ENCODE peak calls at places on chromosomes 2 and 18, in ten cellular contexts. One of them, this sample, is unnamed.

GRCh38 chr18:58453167-58453804 is 175.6 kb downstream of the ALPK2 start:
- DNase-seq in cardiac fibroblast: no peak
- DNase-seq in fibroblast of mammary gland: no peak
- DNase-seq in HCT116: no peak
- DNase-seq in IMR-90: no peak
- DNase-seq in NB4: no peak
- DNase-seq in heart left ventricle: no peak
- DNase-seq in breast epithelium: no peak
- DNase-seq in CD8-positive, alpha-beta T cell: no peak
- DNase-seq in Peyer's patch: no peak
- DNase-seq in this sample: no peak

GRCh38 chr2:37648316-37649011 is 23.0 kb downstream of the CDC42EP3 start:
- DNase-seq in cardiac fibroblast: peak; percentile 51
- DNase-seq in fibroblast of mammary gland: no peak
- DNase-seq in HCT116: no peak
- DNase-seq in IMR-90: no peak
- DNase-seq in NB4: peak; percentile 78
- DNase-seq in heart left ventricle: peak; percentile 86
- DNase-seq in breast epithelium: peak; percentile 52
- DNase-seq in CD8-positive, alpha-beta T cell: peak; percentile 61
- DNase-seq in Peyer's patch: no peak
- DNase-seq in this sample: no peak

GRCh38 chr2:28137221-28137620 is 246.7 kb downstream of the BABAM2 start:
- DNase-seq in cardiac fibroblast: peak; percentile 88
- DNase-seq in fibroblast of mammary gland: peak; percentile 96
- DNase-seq in HCT116: no peak
- DNase-seq in IMR-90: peak; percentile 86
- DNase-seq in NB4: no peak
- DNase-seq in heart left ventricle: no peak
- DNase-seq in breast epithelium: no peak
- DNase-seq in CD8-positive, alpha-beta T cell: no peak
- DNase-seq in Peyer's patch: no peak
- DNase-seq in this sample: peak; percentile 44

GRCh38 chr2:20018576-20019152 is 6.2 kb upstream of the MATN3 start:
- DNase-seq in cardiac fibroblast: no peak
- DNase-seq in fibroblast of mammary gland: no peak
- DNase-seq in HCT116: no peak
- DNase-seq in IMR-90: no peak
- DNase-seq in NB4: no peak
- DNase-seq in heart left ventricle: no peak
- DNase-seq in breast epithelium: no peak
- DNase-seq in CD8-positive, alpha-beta T cell: no peak
- DNase-seq in Peyer's patch: no peak
- DNase-seq in this sample: no peak

GRCh38 chr2:144206019-144206418 is 313.9 kb downstream of the ZEB2 start:
- DNase-seq in cardiac fibroblast: no peak
- DNase-seq in fibroblast of mammary gland: no peak
- DNase-seq in HCT116: no peak
- DNase-seq in IMR-90: no peak
- DNase-seq in NB4: no peak
- DNase-seq in heart left ventricle: no peak
- DNase-seq in breast epithelium: no peak
- DNase-seq in CD8-positive, alpha-beta T cell: no peak
- DNase-seq in Peyer's patch: no peak
- DNase-seq in this sample: no peak

GRCh38 chr2:37417321-37417720 is 72.9 kb downstream of the QPCT start:
- DNase-seq in cardiac fibroblast: peak; percentile 55
- DNase-seq in fibroblast of mammary gland: peak; percentile 47
- DNase-seq in HCT116: no peak
- DNase-seq in IMR-90: peak; percentile 81
- DNase-seq in NB4: no peak
- DNase-seq in heart left ventricle: no peak
- DNase-seq in breast epithelium: no peak
- DNase-seq in CD8-positive, alpha-beta T cell: no peak
- DNase-seq in Peyer's patch: no peak
- DNase-seq in this sample: no peak

GRCh38 chr2:69742170-69742952 is 427 bp downstream of the ANXA4 start:
- DNase-seq in cardiac fibroblast: peak; percentile 14
- DNase-seq in fibroblast of mammary gland: no peak
- DNase-seq in HCT116: no peak
- DNase-seq in IMR-90: peak; percentile 11
- DNase-seq in NB4: peak; percentile 52
- DNase-seq in heart left ventricle: no peak
- DNase-seq in breast epithelium: no peak
- DNase-seq in CD8-positive, alpha-beta T cell: no peak
- DNase-seq in Peyer's patch: peak; percentile 56
- DNase-seq in this sample: no peak

GRCh38 chr18:35386600-35387366 is 9.6 kb upstream of the ZNF396 start:
- DNase-seq in cardiac fibroblast: peak; percentile 92
- DNase-seq in fibroblast of mammary gland: peak; percentile 86
- DNase-seq in HCT116: peak; percentile 69
- DNase-seq in IMR-90: peak; percentile 82
- DNase-seq in NB4: peak; percentile 81
- DNase-seq in heart left ventricle: peak; percentile 65
- DNase-seq in breast epithelium: no peak
- DNase-seq in CD8-positive, alpha-beta T cell: peak; percentile 64
- DNase-seq in Peyer's patch: no peak
- DNase-seq in this sample: peak; percentile 61

GRCh38 chr2:17752892-17753802 is 463 bp downstream of the SMC6 start:
- DNase-seq in cardiac fibroblast: peak; percentile 41
- DNase-seq in fibroblast of mammary gland: peak; percentile 34
- DNase-seq in HCT116: no peak
- DNase-seq in IMR-90: peak; percentile 34
- DNase-seq in NB4: peak; percentile 79
- DNase-seq in heart left ventricle: no peak
- DNase-seq in breast epithelium: peak; percentile 53
- DNase-seq in CD8-positive, alpha-beta T cell: peak; percentile 33
- DNase-seq in Peyer's patch: peak; percentile 77
- DNase-seq in this sample: no peak

GRCh38 chr2:199814084-199814844 is 36.7 kb downstream of the FTCDNL1 start:
- DNase-seq in cardiac fibroblast: no peak
- DNase-seq in fibroblast of mammary gland: no peak
- DNase-seq in HCT116: no peak
- DNase-seq in IMR-90: no peak
- DNase-seq in NB4: no peak
- DNase-seq in heart left ventricle: no peak
- DNase-seq in breast epithelium: no peak
- DNase-seq in CD8-positive, alpha-beta T cell: no peak
- DNase-seq in Peyer's patch: no peak
- DNase-seq in this sample: no peak

GRCh38 chr2:71469403-71470398 is 16.3 kb downstream of the DYSF start:
- DNase-seq in cardiac fibroblast: no peak
- DNase-seq in fibroblast of mammary gland: no peak
- DNase-seq in HCT116: no peak
- DNase-seq in IMR-90: no peak
- DNase-seq in NB4: no peak
- DNase-seq in heart left ventricle: no peak
- DNase-seq in breast epithelium: no peak
- DNase-seq in CD8-positive, alpha-beta T cell: no peak
- DNase-seq in Peyer's patch: no peak
- DNase-seq in this sample: no peak

DNA sequence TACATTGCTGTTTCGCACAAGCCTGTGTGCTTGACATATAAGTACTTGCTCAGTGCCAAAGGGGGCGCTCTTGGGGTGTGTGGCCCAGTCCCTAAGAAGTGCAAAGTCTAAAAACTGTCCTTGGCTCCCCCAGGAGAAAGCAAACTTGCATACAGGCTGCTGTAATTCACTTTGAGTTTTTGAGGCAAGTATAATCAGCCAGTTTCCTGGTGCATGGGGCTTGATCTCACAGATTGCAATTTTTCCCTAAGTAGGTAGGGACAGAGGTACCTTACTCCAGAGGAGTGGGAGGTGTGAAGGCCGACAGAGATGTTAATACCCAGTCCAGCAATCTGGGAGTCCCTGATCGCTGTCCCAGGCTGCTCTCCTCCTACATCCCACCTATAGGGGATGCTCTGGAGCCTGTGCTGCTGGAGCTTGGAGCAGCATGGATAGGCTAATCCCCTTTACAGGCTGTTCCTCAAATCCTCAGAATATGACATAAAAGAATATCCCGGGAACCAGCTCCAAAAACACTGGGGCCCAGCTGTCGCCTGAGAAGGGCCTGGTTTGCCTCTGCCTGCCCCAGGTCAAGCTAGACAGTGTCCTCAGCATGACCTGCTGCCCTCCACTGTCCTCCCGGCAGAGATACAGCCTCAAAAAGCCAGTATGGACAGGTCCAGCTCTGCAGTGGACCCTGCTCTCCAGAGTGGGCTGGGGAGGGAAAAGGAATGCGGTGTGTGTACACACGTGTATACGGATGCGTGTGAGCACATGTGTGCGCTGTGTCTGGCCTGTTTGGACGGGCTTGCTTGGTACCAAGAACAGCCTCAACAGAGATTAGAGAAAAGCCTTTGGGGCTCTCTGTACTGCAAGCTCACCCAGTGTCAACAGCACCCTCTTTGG is 136.6 kb upstream of the HAAO start:
- DNase-seq in cardiac fibroblast: peak; percentile 69
- DNase-seq in fibroblast of mammary gland: peak; percentile 59
- DNase-seq in HCT116: no peak
- DNase-seq in IMR-90: peak; percentile 47
- DNase-seq in NB4: peak; percentile 94
- DNase-seq in heart left ventricle: peak; percentile 55
- DNase-seq in breast epithelium: no peak
- DNase-seq in CD8-positive, alpha-beta T cell: no peak
- DNase-seq in Peyer's patch: peak; percentile 74
- DNase-seq in this sample: no peak
- TF ChIP-seq CTCF in cardiac fibroblast: peak; percentile 66
- TF ChIP-seq CTCF in fibroblast of mammary gland: peak; percentile 69
- TF ChIP-seq CTCF in HCT116: peak; percentile 26
- TF ChIP-seq CTCF in IMR-90: peak; percentile 47
- TF ChIP-seq CTCF in NB4: peak; percentile 71
- TF ChIP-seq CTCF in heart left ventricle: peak; percentile 52
- TF ChIP-seq CTCF in breast epithelium: peak; percentile 9
- TF ChIP-seq CTCF in CD8-positive, alpha-beta T cell: no peak
- TF ChIP-seq CTCF in Peyer's patch: peak; percentile 56
- TF ChIP-seq CTCF in this sample: peak; percentile 58

GRCh38 chr2:232484628-232485332 is 2.9 kb downstream of the ECEL1 start:
- DNase-seq in cardiac fibroblast: no peak
- DNase-seq in fibroblast of mammary gland: no peak
- DNase-seq in HCT116: no peak
- DNase-seq in IMR-90: no peak
- DNase-seq in NB4: no peak
- DNase-seq in heart left ventricle: peak; percentile 38
- DNase-seq in breast epithelium: peak; percentile 43
- DNase-seq in CD8-positive, alpha-beta T cell: no peak
- DNase-seq in Peyer's patch: peak; percentile 16
- DNase-seq in this sample: no peak
- H3K4me3 ChIP-seq in cardiac fibroblast: no peak overlapping the region
- H3K4me3 ChIP-seq in fibroblast of mammary gland: no peak overlapping the region
- H3K4me3 ChIP-seq in HCT116: no peak overlapping the region
- H3K4me3 ChIP-seq in IMR-90: no peak overlapping the region
- H3K4me3 ChIP-seq in NB4: no peak overlapping the region
- H3K4me3 ChIP-seq in heart left ventricle: no peak overlapping the region
- H3K4me3 ChIP-seq in breast epithelium: no peak overlapping the region
- H3K4me3 ChIP-seq in CD8-positive, alpha-beta T cell: no peak overlapping the region
- H3K4me3 ChIP-seq in Peyer's patch: no peak overlapping the region
- H3K4me3 ChIP-seq in this sample: no peak overlapping the region

GRCh38 chr2:117828870-117829269 is 14.4 kb downstream of the DDX18 start:
- DNase-seq in cardiac fibroblast: no peak
- DNase-seq in fibroblast of mammary gland: no peak
- DNase-seq in HCT116: no peak
- DNase-seq in IMR-90: no peak
- DNase-seq in NB4: no peak
- DNase-seq in heart left ventricle: no peak
- DNase-seq in breast epithelium: no peak
- DNase-seq in CD8-positive, alpha-beta T cell: no peak
- DNase-seq in Peyer's patch: no peak
- DNase-seq in this sample: no peak

GRCh38 chr2:117820444-117820843 is 6.0 kb downstream of the DDX18 start:
- DNase-seq in cardiac fibroblast: no peak
- DNase-seq in fibroblast of mammary gland: no peak
- DNase-seq in HCT116: no peak
- DNase-seq in IMR-90: no peak
- DNase-seq in NB4: no peak
- DNase-seq in heart left ventricle: no peak
- DNase-seq in breast epithelium: no peak
- DNase-seq in CD8-positive, alpha-beta T cell: peak; percentile 28
- DNase-seq in Peyer's patch: no peak
- DNase-seq in this sample: no peak

DNA sequence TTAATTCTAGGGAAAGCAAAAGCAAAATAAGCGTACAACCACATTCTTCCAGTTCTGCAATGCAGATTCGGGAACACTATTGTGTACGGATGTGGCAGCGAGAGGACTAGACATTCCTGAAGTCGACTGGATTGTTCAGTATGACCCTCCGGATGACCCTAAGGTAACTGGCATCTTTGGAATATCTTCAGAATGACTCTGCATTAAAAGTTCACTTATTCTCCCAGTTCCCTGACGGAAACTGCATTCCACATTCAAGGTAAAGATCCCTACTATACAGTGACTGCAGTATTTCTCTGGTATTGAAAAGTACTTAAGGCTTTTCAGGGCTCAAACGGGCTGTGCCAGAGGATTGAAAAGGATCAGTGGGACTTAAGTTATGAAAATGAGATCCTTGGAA is 10.9 kb downstream of the DDX18 start:
- DNase-seq in cardiac fibroblast: no peak
- DNase-seq in fibroblast of mammary gland: no peak
- DNase-seq in HCT116: no peak
- DNase-seq in IMR-90: no peak
- DNase-seq in NB4: no peak
- DNase-seq in heart left ventricle: no peak
- DNase-seq in breast epithelium: no peak
- DNase-seq in CD8-positive, alpha-beta T cell: no peak
- DNase-seq in Peyer's patch: no peak
- DNase-seq in this sample: no peak
- TF ChIP-seq CTCF in cardiac fibroblast: no peak
- TF ChIP-seq CTCF in fibroblast of mammary gland: no peak
- TF ChIP-seq CTCF in HCT116: no peak
- TF ChIP-seq CTCF in IMR-90: no peak
- TF ChIP-seq CTCF in NB4: no peak
- TF ChIP-seq CTCF in heart left ventricle: no peak
- TF ChIP-seq CTCF in breast epithelium: no peak
- TF ChIP-seq CTCF in CD8-positive, alpha-beta T cell: no peak
- TF ChIP-seq CTCF in Peyer's patch: no peak
- TF ChIP-seq CTCF in this sample: no peak

DNA sequence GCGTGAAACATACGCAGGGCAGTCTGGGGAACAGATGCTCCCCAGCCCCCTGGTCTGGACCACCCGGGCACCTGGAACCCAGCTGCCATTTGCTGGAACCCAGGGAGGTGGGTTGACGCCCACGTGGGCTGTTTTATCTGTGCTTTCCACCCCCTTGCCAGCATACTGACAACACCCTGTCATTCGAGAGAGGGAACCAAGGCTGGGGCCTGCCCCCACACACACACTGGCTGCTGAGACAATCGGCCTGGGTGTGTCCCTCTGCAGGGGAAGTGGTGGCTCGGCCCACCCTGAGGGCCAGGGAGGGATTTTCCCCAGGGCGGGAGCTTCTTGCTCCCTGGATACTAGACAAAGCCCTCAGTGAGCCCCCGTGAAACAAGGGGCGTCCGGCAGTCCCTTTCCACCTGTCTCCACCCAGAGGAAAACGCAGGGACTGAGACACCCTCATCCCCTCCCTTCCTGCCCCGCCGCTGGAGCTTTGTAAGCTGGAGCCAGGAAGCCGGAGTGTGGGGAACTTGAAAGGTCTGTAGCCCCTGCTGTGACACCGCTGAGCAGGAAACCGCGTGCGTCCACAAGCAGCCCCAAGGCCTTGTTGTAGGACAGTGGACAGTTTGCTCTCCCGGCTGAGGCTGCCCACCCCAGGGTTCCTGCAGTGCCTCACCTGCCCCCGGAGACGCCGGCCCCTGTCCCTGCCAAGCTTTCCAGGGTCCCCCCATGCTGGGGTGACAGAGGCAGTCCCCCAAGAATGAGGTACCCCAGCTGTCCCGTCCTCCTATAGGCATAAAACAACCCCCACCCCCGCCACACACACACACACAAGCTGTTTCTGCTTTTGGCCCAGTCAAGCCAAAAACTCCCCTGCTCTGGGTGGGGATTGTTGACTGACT is 14.1 kb upstream of the KLF11 start:
- DNase-seq in cardiac fibroblast: no peak
- DNase-seq in fibroblast of mammary gland: no peak
- DNase-seq in HCT116: no peak
- DNase-seq in IMR-90: no peak
- DNase-seq in NB4: peak; percentile 97
- DNase-seq in heart left ventricle: peak; percentile 85
- DNase-seq in breast epithelium: no peak
- DNase-seq in CD8-positive, alpha-beta T cell: peak; percentile 60
- DNase-seq in Peyer's patch: no peak
- DNase-seq in this sample: no peak
- H3K4me3 ChIP-seq in cardiac fibroblast: no peak overlapping the region
- H3K4me3 ChIP-seq in fibroblast of mammary gland: no peak overlapping the region
- H3K4me3 ChIP-seq in HCT116: no peak overlapping the region
- H3K4me3 ChIP-seq in IMR-90: no peak overlapping the region
- H3K4me3 ChIP-seq in NB4: peak overlapping the region; percentile 64
- H3K4me3 ChIP-seq in heart left ventricle: peak overlapping the region; percentile 9
- H3K4me3 ChIP-seq in breast epithelium: no peak overlapping the region
- H3K4me3 ChIP-seq in CD8-positive, alpha-beta T cell: peak overlapping the region; percentile 29
- H3K4me3 ChIP-seq in Peyer's patch: no peak overlapping the region
- H3K4me3 ChIP-seq in this sample: no peak overlapping the region